ENCODE peak calls at places on chromosome 1, in nine cellular contexts. M is transverse colon, Q is stomach, C is body of pancreas, X is prostate gland, U is colonic mucosa, R is nephron progenitor cell, P is pancreas, F is AG04449. A is an unnamed sample.

GRCh38 chr1:209594440-209594839 is 10.9 kb downstream of the CAMK1G start:
- DNase-seq in P (no peak), R (no peak), U (no peak), F (no peak), M (no peak), X (no peak), Q (no peak), C (no peak), A (no peak)

GRCh38 chr1:189513091-189513490 is 964.6 kb downstream of the BRINP3 start:
- DNase-seq in R (no peak), P (no peak), C (no peak), X (no peak), M (no peak), F (no peak), U (no peak), Q (no peak), A (no peak)

GRCh38 chr1:185646202-185646683 is 87.9 kb upstream of the HMCN1 start:
- DNase-seq in M (peak), C (peak), X (peak), U (peak), R (peak), P (peak), Q (peak), F (peak), A (peak)

GRCh38 chr1:2609271-2610035 is 22.9 kb downstream of the PRXL2B start:
- DNase-seq in X (no peak), P (no peak), Q (no peak), U (no peak), F (no peak), C (no peak), M (no peak), R (peak), A (no peak)

GRCh38 chr1:86352096-86352495 is 44.0 kb downstream of the ODF2L start:
- DNase-seq in U (no peak), P (no peak), M (no peak), X (no peak), R (no peak), Q (no peak), F (no peak), C (no peak), A (no peak)

GRCh38 chr1:35707253-35708178 is 11.2 kb downstream of the C1orf216 start:
- DNase-seq in M (peak), R (peak), Q (peak), X (no peak), P (peak), U (peak), C (peak), F (no peak), A (peak)

GRCh38 chr1:167454304-167454928 is 63.9 kb downstream of the CD247 start:
- DNase-seq in F (no peak), Q (no peak), U (no peak), M (no peak), R (no peak), C (no peak), P (no peak), X (no peak), A (no peak)

GRCh38 chr1:79044974-79045650 is 38.6 kb upstream of the ADGRL4 start:
- DNase-seq in P (no peak), C (no peak), F (no peak), M (no peak), Q (no peak), R (peak), U (no peak), X (no peak), A (no peak)

GRCh38 chr1:235206533-235207201 is 45.6 kb upstream of the RBM34 start:
- DNase-seq in F (no peak), M (no peak), C (no peak), R (no peak), P (no peak), U (no peak), Q (no peak), X (no peak), A (no peak)

GRCh38 chr1:2611034-2611501 is 21.7 kb downstream of the MMEL1 start:
- DNase-seq in C (no peak), R (peak), U (peak), X (no peak), P (peak), M (peak), Q (peak), F (no peak), A (peak)

GRCh38 chr1:240114222-240114621 is 22.5 kb downstream of the FMN2 start:
- DNase-seq in F (no peak), P (no peak), M (no peak), C (no peak), R (no peak), Q (no peak), U (no peak), X (no peak), A (no peak)

GRCh38 chr1:167447521-167448136 is 70.7 kb downstream of the CD247 start:
- DNase-seq in M (peak), X (no peak), Q (peak), F (no peak), R (no peak), U (peak), P (peak), C (peak), A (no peak)

GRCh38 chr1:183303325-183303645 is 114.9 kb downstream of the NMNAT2 start:
- DNase-seq in F (no peak), C (no peak), R (no peak), P (no peak), Q (no peak), X (no peak), M (no peak), U (no peak), A (no peak)

GRCh38 chr1:173190101-173190895 is 16.8 kb downstream of the TNFSF4 start:
- DNase-seq in R (no peak), F (no peak), C (peak), U (peak), M (peak), Q (peak), X (peak), P (peak), A (no peak)

GRCh38 chr1:147771216-147772125 is 11.1 kb upstream of the GJA5 start:
- DNase-seq in Q (no peak), U (no peak), M (no peak), X (no peak), F (no peak), C (no peak), P (no peak), R (peak), A (no peak)

GRCh38 chr1:228099331-228099732 is 3.8 kb downstream of the C1orf35 start:
- DNase-seq in X (no peak), P (no peak), F (no peak), R (no peak), Q (no peak), M (no peak), U (no peak), C (no peak), A (no peak)

GRCh38 chr1:80427886-80428285 is 1372.8 kb upstream of the ADGRL2 start:
- DNase-seq in X (no peak), P (no peak), R (no peak), Q (no peak), F (no peak), U (no peak), M (no peak), C (no peak), A (no peak)

GRCh38 chr1:1847061-1847460 is 43.8 kb downstream of the GNB1 start:
- DNase-seq in U (peak), M (peak), C (no peak), F (no peak), P (peak), X (peak), Q (peak), R (no peak), A (no peak)

GRCh38 chr1:109792056-109792831 is 28.5 kb upstream of the EPS8L3 start:
- DNase-seq in P (peak), R (peak), U (peak), C (peak), M (peak), F (peak), X (no peak), Q (peak), A (peak)

GRCh38 chr1:59427155-59427554 is 130.3 kb downstream of the FGGY start:
- DNase-seq in R (no peak), P (no peak), U (no peak), Q (no peak), M (no peak), F (no peak), C (no peak), X (no peak), A (no peak)

GRCh38 chr1:7149080-7149838 is 364.0 kb downstream of the CAMTA1 start:
- DNase-seq in C (peak), X (no peak), F (no peak), Q (peak), R (peak), U (no peak), M (no peak), P (peak), A (no peak)

GRCh38 chr1:197510691-197511378 is 242.8 kb downstream of the CRB1 start:
- DNase-seq in Q (no peak), R (no peak), M (no peak), C (no peak), U (no peak), F (no peak), P (no peak), X (no peak), A (no peak)

GRCh38 chr1:25615563-25616079 is 970 bp upstream of the MAN1C1 start:
- DNase-seq in U (no peak), Q (no peak), P (no peak), F (no peak), C (no peak), R (no peak), M (no peak), X (no peak), A (no peak)

GRCh38 chr1:205986291-205986690 is 16.9 kb downstream of the RAB7B start:
- DNase-seq in Q (no peak), F (no peak), R (no peak), M (no peak), P (no peak), U (no peak), C (no peak), X (no peak), A (no peak)

GRCh38 chr1:56095924-56096655 is 483.3 kb downstream of the PLPP3 start:
- DNase-seq in Q (no peak), X (no peak), U (no peak), M (peak), R (no peak), C (no peak), F (peak), P (no peak), A (no peak)

GRCh38 chr1:230352537-230352936 is 73.6 kb downstream of the PGBD5 start:
- DNase-seq in R (no peak), U (no peak), F (no peak), Q (no peak), C (no peak), X (no peak), P (no peak), M (no peak), A (no peak)

GRCh38 chr1:201877877-201878339 is 10.8 kb upstream of the SHISA4 start:
- DNase-seq in R (no peak), P (no peak), C (peak), F (no peak), Q (no peak), M (no peak), X (peak), U (no peak), A (no peak)

GRCh38 chr1:164510435-164510834 is 48.5 kb upstream of the PBX1 start:
- DNase-seq in P (no peak), M (no peak), U (no peak), Q (no peak), X (no peak), C (no peak), R (no peak), F (no peak), A (no peak)

GRCh38 chr1:12076425-12077005 is 13.4 kb downstream of the TNFRSF8 start:
- DNase-seq in Q (no peak), R (no peak), U (no peak), P (no peak), C (no peak), F (no peak), M (no peak), X (no peak), A (no peak)

GRCh38 chr1:160362168-160362941 is 4.5 kb upstream of the NHLH1 start:
- DNase-seq in R (no peak), U (no peak), X (no peak), M (no peak), Q (no peak), P (no peak), F (no peak), C (no peak), A (no peak)

GRCh38 chr1:202207292-202207691 is 13.7 kb downstream of the LGR6 start:
- DNase-seq in R (no peak), P (no peak), M (no peak), F (peak), C (no peak), Q (no peak), X (peak), U (no peak), A (no peak)

GRCh38 chr1:208433086-208433485 is 188.9 kb upstream of the PLXNA2 start:
- DNase-seq in M (no peak), C (no peak), U (no peak), Q (no peak), F (no peak), R (no peak), P (no peak), X (no peak), A (no peak)

GRCh38 chr1:60130703-60131102 is 57.1 kb upstream of the C1orf87 start:
- DNase-seq in M (no peak), P (no peak), R (no peak), C (no peak), F (no peak), X (no peak), Q (no peak), U (no peak), A (no peak)

GRCh38 chr1:30765610-30766434 is 8.2 kb upstream of the LAPTM5 start:
- DNase-seq in M (no peak), U (no peak), Q (no peak), X (no peak), P (no peak), F (no peak), C (no peak), R (no peak), A (no peak)

GRCh38 chr1:6502000-6502891 is 10.8 kb upstream of the PLEKHG5 start:
- DNase-seq in P (no peak), R (no peak), M (no peak), X (no peak), Q (peak), U (no peak), C (no peak), F (no peak), A (no peak)

GRCh38 chr1:157978547-157979403 is 14.7 kb upstream of the KIRREL1 start:
- DNase-seq in Q (no peak), F (no peak), M (peak), R (no peak), C (no peak), P (no peak), X (no peak), U (peak), A (no peak)
- TF ChIP-seq CTCF in Q (no peak), F (peak), M (no peak), R (no peak), C (no peak), P (no peak), X (no peak), U (no peak), A (no peak)

DNA sequence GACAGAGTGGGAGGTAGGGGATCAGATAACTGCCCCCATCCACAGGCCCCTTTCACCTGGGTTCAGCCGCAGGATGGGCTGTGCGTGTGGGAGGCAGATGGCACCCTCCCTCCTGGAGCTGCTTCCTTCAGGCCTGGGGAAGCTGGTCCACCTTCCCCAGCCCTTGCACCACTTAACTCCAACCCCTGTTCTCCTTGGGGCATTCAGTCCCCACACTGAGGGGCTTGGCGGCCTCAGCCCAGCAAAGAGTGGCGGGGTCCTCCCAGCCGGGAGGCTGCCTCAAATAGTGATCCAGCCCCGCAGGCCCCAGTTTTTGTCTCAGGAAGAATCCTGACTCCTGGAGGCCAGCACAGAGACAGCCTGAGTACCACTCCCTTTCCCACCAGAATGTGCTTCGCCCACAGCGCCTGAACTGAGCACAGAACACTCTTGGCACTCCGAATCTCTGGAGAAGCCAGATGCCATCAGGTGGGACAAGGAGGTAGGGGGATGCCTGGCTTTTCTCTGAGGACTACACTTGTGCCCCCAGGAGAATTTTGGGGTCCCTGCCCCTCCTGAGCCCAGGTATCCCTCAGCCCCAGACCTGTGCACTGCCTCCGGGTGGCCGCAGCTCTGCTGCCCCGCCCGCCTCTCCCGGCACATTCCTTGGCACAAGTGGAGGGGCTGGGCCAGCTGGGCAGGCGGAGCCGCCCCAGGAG is 945 bp downstream of the PAQR6 start:
- DNase-seq in U (no peak), M (no peak), Q (peak), X (no peak), R (no peak), P (no peak), F (no peak), C (peak), A (no peak)
- TF ChIP-seq CTCF in U (no peak), M (no peak), Q (no peak), X (no peak), R (no peak), P (no peak), F (no peak), C (no peak), A (no peak)

GRCh38 chr1:225425211-225425786 is 2.5 kb downstream of the LBR start:
- DNase-seq in Q (no peak), R (no peak), C (no peak), M (no peak), F (no peak), X (no peak), U (no peak), P (no peak), A (no peak)

GRCh38 chr1:225422033-225422605 is 5.7 kb downstream of the LBR start:
- DNase-seq in F (no peak), X (no peak), P (no peak), Q (no peak), M (no peak), R (no peak), C (no peak), U (no peak), A (no peak)

GRCh38 chr1:225424562-225425210 is 3.2 kb downstream of the LBR start:
- DNase-seq in X (no peak), U (no peak), F (no peak), P (no peak), Q (no peak), M (no peak), C (no peak), R (no peak), A (no peak)

GRCh38 chr1:225423518-225423855 is 4.4 kb downstream of the LBR start:
- DNase-seq in M (no peak), P (no peak), C (no peak), X (no peak), F (no peak), U (no peak), R (no peak), Q (no peak), A (no peak)

GRCh38 chr1:225422795-225423517 is 4.9 kb downstream of the LBR start:
- DNase-seq in F (no peak), P (no peak), Q (no peak), C (no peak), X (no peak), U (no peak), R (no peak), M (no peak), A (no peak)
- TF ChIP-seq CTCF in F (no peak), P (no peak), Q (no peak), C (no peak), X (no peak), U (no peak), R (no peak), M (no peak), A (no peak)

DNA sequence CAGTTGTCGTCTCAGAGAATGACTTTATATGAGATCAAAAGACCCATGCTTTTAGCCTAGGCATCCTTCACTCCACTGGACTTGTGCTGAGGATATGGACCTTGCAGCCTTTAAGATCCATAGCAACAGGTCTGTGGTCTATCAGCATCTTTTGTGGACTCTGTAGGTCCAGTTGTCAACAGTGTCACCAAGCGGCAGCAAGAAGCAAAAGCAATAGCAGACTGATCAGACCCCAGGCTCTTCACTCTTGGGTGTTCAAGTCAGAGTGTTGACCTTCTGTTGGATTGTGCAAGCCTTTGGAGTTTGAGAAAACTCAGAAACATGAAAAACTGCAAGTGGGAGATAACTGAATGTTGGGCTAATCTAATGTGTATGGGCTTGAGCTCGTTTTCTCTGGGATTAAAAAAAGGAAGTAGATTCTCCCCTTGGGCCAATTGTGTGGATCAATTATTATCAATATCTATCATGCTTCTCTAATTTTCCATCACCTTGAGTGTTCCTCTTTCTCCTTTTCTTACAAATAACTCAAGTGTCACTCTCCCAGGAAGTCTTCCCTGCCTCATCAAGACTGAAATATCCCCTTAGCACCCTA is 144.2 kb downstream of the LYPLAL1 start:
- DNase-seq in P (no peak), M (no peak), Q (no peak), R (peak), U (no peak), C (no peak), F (no peak), X (no peak), A (no peak)
- TF ChIP-seq CTCF in P (no peak), M (no peak), Q (no peak), R (peak), U (no peak), C (peak), F (peak), X (no peak), A (peak)

DNA sequence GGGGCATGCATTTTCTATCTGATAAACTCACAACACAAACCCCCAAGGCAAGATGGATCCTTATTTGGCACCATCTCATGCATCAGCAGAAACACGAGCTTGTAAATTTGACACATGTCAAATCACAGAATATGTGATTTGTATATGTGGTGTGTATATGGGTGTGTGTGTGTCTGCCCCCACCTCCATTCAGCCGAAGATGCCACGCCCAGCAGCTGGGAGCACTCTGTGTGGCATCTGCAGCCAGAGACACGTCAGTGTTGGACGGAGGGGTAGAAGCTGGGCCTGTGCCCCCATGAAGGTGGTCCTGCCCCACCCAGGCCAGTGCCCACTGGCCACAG is 108.4 kb downstream of the CAPN8 start:
- DNase-seq in M (no peak), Q (no peak), C (no peak), U (no peak), P (no peak), R (no peak), X (no peak), F (no peak), A (no peak)
- TF ChIP-seq CTCF in M (no peak), Q (no peak), C (no peak), U (no peak), P (no peak), R (peak), X (no peak), F (no peak), A (no peak)

GRCh38 chr1:42690477-42691156 is 8.4 kb downstream of the YBX1 start:
- DNase-seq in X (no peak), U (no peak), C (no peak), Q (no peak), R (no peak), M (no peak), P (no peak), F (no peak), A (no peak)
- TF ChIP-seq CTCF in X (no peak), U (no peak), C (no peak), Q (no peak), R (no peak), M (no peak), P (no peak), F (no peak), A (no peak)

A was measured in neural crest cell.